ENCODE peak calls at places on chromosomes 4 and X, in nine cellular contexts. One of them, this sample, is unnamed.

GRCh38 chr4:5082381-5082780 is 31.1 kb downstream of the STK32B start:
- DNase-seq in kidney: no peak
- DNase-seq in transverse colon: no peak
- DNase-seq in GM12865: no peak
- DNase-seq in cardiac fibroblast: peak
- DNase-seq in retinal pigment epithelial cell: no peak
- DNase-seq in mammary epithelial cell: peak
- DNase-seq in left ventricle myocardium inferior: no peak
- DNase-seq in breast epithelium: no peak
- DNase-seq in this sample: no peak

GRCh38 chr4:184616633-184617471 is 32.4 kb downstream of the CASP3 start:
- DNase-seq in kidney: no peak
- DNase-seq in transverse colon: peak
- DNase-seq in GM12865: peak
- DNase-seq in cardiac fibroblast: no peak
- DNase-seq in retinal pigment epithelial cell: no peak
- DNase-seq in mammary epithelial cell: no peak
- DNase-seq in left ventricle myocardium inferior: no peak
- DNase-seq in breast epithelium: no peak
- DNase-seq in this sample: no peak

GRCh38 chr4:46274717-46275116 is 115.2 kb downstream of the GABRA2 start:
- DNase-seq in kidney: no peak
- DNase-seq in transverse colon: no peak
- DNase-seq in GM12865: no peak
- DNase-seq in cardiac fibroblast: no peak
- DNase-seq in retinal pigment epithelial cell: no peak
- DNase-seq in mammary epithelial cell: peak
- DNase-seq in left ventricle myocardium inferior: no peak
- DNase-seq in breast epithelium: no peak
- DNase-seq in this sample: no peak

GRCh38 chr4:52371861-52372260 is 287.2 kb downstream of the USP46 start:
- DNase-seq in kidney: no peak
- DNase-seq in transverse colon: no peak
- DNase-seq in GM12865: no peak
- DNase-seq in cardiac fibroblast: no peak
- DNase-seq in retinal pigment epithelial cell: no peak
- DNase-seq in mammary epithelial cell: no peak
- DNase-seq in left ventricle myocardium inferior: no peak
- DNase-seq in breast epithelium: no peak
- DNase-seq in this sample: no peak

GRCh38 chrX:154593201-154593600 is 8.3 kb downstream of the CTAG1A start:
- DNase-seq in kidney: no peak
- DNase-seq in transverse colon: no peak
- DNase-seq in GM12865: no peak
- DNase-seq in cardiac fibroblast: no peak
- DNase-seq in retinal pigment epithelial cell: no peak
- DNase-seq in mammary epithelial cell: no peak
- DNase-seq in left ventricle myocardium inferior: no peak
- DNase-seq in breast epithelium: peak
- DNase-seq in this sample: no peak

GRCh38 chr4:177282284-177282683 is 27.4 kb upstream of the NEIL3 start:
- DNase-seq in kidney: no peak
- DNase-seq in transverse colon: no peak
- DNase-seq in GM12865: no peak
- DNase-seq in cardiac fibroblast: no peak
- DNase-seq in retinal pigment epithelial cell: no peak
- DNase-seq in mammary epithelial cell: no peak
- DNase-seq in left ventricle myocardium inferior: no peak
- DNase-seq in breast epithelium: no peak
- DNase-seq in this sample: no peak

GRCh38 chrX:883588-883987 is 253.0 kb downstream of the SHOX start:
- DNase-seq in kidney: no peak
- DNase-seq in transverse colon: no peak
- DNase-seq in GM12865: no peak
- DNase-seq in cardiac fibroblast: no peak
- DNase-seq in retinal pigment epithelial cell: no peak
- DNase-seq in mammary epithelial cell: no peak
- DNase-seq in left ventricle myocardium inferior: no peak
- DNase-seq in breast epithelium: no peak
- DNase-seq in this sample: no peak

GRCh38 chrX:119755981-119756533 is 2.3 kb upstream of the SOWAHD start:
- DNase-seq in kidney: no peak
- DNase-seq in transverse colon: peak
- DNase-seq in GM12865: peak
- DNase-seq in cardiac fibroblast: no peak
- DNase-seq in retinal pigment epithelial cell: no peak
- DNase-seq in mammary epithelial cell: no peak
- DNase-seq in left ventricle myocardium inferior: no peak
- DNase-seq in breast epithelium: no peak
- DNase-seq in this sample: no peak

GRCh38 chr4:3302164-3302785 is 9.5 kb downstream of the RGS12 start:
- DNase-seq in kidney: peak
- DNase-seq in transverse colon: no peak
- DNase-seq in GM12865: peak
- DNase-seq in cardiac fibroblast: no peak
- DNase-seq in retinal pigment epithelial cell: no peak
- DNase-seq in mammary epithelial cell: no peak
- DNase-seq in left ventricle myocardium inferior: no peak
- DNase-seq in breast epithelium: no peak
- DNase-seq in this sample: no peak

GRCh38 chr4:15656038-15656470 is 897 bp upstream of the FBXL5 start:
- DNase-seq in kidney: no peak
- DNase-seq in transverse colon: no peak
- DNase-seq in GM12865: no peak
- DNase-seq in cardiac fibroblast: no peak
- DNase-seq in retinal pigment epithelial cell: no peak
- DNase-seq in mammary epithelial cell: no peak
- DNase-seq in left ventricle myocardium inferior: no peak
- DNase-seq in breast epithelium: peak
- DNase-seq in this sample: no peak

GRCh38 chr4:15003891-15004700 is 1.8 kb downstream of the CPEB2 start:
- DNase-seq in kidney: peak
- DNase-seq in transverse colon: peak
- DNase-seq in GM12865: peak
- DNase-seq in cardiac fibroblast: no peak
- DNase-seq in retinal pigment epithelial cell: no peak
- DNase-seq in mammary epithelial cell: peak
- DNase-seq in left ventricle myocardium inferior: peak
- DNase-seq in breast epithelium: peak
- DNase-seq in this sample: no peak

GRCh38 chr4:137861682-137862081 is 329.4 kb upstream of the PCDH18 start:
- DNase-seq in kidney: no peak
- DNase-seq in transverse colon: no peak
- DNase-seq in GM12865: no peak
- DNase-seq in cardiac fibroblast: peak
- DNase-seq in retinal pigment epithelial cell: no peak
- DNase-seq in mammary epithelial cell: no peak
- DNase-seq in left ventricle myocardium inferior: no peak
- DNase-seq in breast epithelium: no peak
- DNase-seq in this sample: peak

GRCh38 chrX:154321624-154322023 is 26.0 kb downstream of the TKTL1 start:
- DNase-seq in kidney: no peak
- DNase-seq in transverse colon: peak
- DNase-seq in GM12865: no peak
- DNase-seq in cardiac fibroblast: no peak
- DNase-seq in retinal pigment epithelial cell: no peak
- DNase-seq in mammary epithelial cell: no peak
- DNase-seq in left ventricle myocardium inferior: no peak
- DNase-seq in breast epithelium: no peak
- DNase-seq in this sample: no peak

GRCh38 chr4:110165382-110166285 is 32.8 kb downstream of the ELOVL6 start:
- DNase-seq in kidney: no peak
- DNase-seq in transverse colon: peak
- DNase-seq in GM12865: peak
- DNase-seq in cardiac fibroblast: peak
- DNase-seq in retinal pigment epithelial cell: no peak
- DNase-seq in mammary epithelial cell: peak
- DNase-seq in left ventricle myocardium inferior: no peak
- DNase-seq in breast epithelium: no peak
- DNase-seq in this sample: peak

GRCh38 chr4:124904723-124905390 is 192.3 kb upstream of the ANKRD50 start:
- DNase-seq in kidney: no peak
- DNase-seq in transverse colon: no peak
- DNase-seq in GM12865: no peak
- DNase-seq in cardiac fibroblast: no peak
- DNase-seq in retinal pigment epithelial cell: no peak
- DNase-seq in mammary epithelial cell: no peak
- DNase-seq in left ventricle myocardium inferior: no peak
- DNase-seq in breast epithelium: no peak
- DNase-seq in this sample: no peak

DNA sequence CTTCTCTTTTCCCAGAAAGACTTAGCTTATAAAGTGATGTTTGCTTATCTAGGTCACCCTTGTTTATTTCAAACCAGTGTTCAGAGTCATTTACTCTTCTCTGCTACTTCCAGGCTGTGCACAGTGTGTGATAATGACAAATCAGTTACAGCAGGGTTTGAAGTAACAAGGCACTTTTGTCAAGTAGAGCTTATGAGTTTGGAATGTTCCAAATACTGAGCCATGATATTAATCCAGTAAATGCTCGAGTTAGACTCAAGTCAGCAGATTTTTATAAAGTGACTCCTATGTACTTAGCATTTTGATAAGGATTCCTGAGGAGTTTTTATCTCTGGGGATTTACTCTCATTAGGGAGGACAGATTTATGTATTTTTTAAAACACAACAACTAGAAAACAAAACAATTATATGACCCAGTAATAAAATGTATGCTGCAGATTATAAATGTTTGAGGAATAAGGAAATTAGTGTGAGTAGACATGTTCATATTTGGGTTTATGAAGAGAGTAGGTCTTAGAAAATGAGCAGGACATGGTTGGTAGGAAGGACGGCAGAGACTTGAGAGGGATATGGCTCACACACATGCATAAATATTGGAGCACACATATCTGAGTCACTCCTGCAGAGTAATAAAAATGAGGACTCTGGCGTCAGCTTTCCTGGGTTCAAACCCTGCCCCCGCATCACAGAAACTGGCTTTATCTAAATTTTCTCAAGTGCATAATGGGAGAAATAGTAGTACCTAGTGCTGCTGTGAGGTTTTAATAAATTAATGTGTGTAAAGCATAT is 271.1 kb downstream of the FBXO8 start:
- DNase-seq in kidney: no peak
- DNase-seq in transverse colon: no peak
- DNase-seq in GM12865: no peak
- DNase-seq in cardiac fibroblast: no peak
- DNase-seq in retinal pigment epithelial cell: peak
- DNase-seq in mammary epithelial cell: no peak
- DNase-seq in left ventricle myocardium inferior: no peak
- DNase-seq in breast epithelium: no peak
- DNase-seq in this sample: no peak
- H3K4me3 ChIP-seq in kidney: no peak
- H3K4me3 ChIP-seq in transverse colon: no peak
- H3K4me3 ChIP-seq in GM12865: no peak
- H3K4me3 ChIP-seq in cardiac fibroblast: no peak
- H3K4me3 ChIP-seq in retinal pigment epithelial cell: no peak
- H3K4me3 ChIP-seq in mammary epithelial cell: no peak
- H3K4me3 ChIP-seq in left ventricle myocardium inferior: no peak
- H3K4me3 ChIP-seq in breast epithelium: no peak
- H3K4me3 ChIP-seq in this sample: no peak

DNA sequence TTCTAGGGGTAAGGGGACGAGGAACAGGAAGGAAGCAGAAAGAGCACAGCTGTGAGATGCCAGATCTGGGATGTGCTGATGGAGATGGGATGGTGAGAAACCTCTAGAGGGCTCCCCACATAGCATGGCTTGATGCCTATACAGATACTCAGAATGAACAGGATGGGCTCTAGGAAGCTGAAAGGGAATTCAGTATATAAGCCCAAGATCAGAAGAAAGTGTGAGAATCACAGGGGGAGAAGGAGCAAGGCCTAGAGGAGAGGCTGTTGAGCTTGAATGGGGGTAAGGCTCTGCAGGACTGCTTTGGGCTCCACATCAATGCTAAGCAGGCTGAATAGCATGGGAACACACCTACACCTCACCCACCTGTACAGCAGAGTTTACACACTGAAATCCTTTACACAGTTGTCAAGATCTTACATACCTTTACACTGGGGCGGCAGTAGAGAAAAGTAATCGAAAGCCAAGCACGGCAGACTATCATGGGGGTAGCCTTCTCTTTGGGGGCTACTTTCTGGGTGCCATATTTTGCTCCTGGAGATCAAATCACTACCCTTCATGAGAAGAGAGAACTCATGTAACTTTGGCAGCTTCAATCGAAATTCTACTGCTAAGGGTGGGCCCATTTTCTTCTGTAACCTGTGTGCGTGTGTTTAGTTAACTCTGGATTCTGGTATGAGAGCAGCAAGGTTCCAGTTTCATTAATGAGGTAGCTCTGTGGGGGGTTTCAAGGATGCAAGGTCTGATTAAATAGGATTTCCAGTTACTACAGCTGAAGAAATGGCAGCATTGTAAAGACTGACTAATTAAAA is 30.6 kb downstream of the HOPX start:
- DNase-seq in kidney: no peak
- DNase-seq in transverse colon: no peak
- DNase-seq in GM12865: no peak
- DNase-seq in cardiac fibroblast: no peak
- DNase-seq in retinal pigment epithelial cell: no peak
- DNase-seq in mammary epithelial cell: no peak
- DNase-seq in left ventricle myocardium inferior: no peak
- DNase-seq in breast epithelium: no peak
- DNase-seq in this sample: no peak
- TF ChIP-seq CTCF in kidney: no peak
- TF ChIP-seq CTCF in transverse colon: no peak
- TF ChIP-seq CTCF in GM12865: no peak
- TF ChIP-seq CTCF in cardiac fibroblast: no peak
- TF ChIP-seq CTCF in retinal pigment epithelial cell: peak
- TF ChIP-seq CTCF in mammary epithelial cell: no peak
- TF ChIP-seq CTCF in left ventricle myocardium inferior: no peak
- TF ChIP-seq CTCF in breast epithelium: no peak
- TF ChIP-seq CTCF in this sample: no peak

DNA sequence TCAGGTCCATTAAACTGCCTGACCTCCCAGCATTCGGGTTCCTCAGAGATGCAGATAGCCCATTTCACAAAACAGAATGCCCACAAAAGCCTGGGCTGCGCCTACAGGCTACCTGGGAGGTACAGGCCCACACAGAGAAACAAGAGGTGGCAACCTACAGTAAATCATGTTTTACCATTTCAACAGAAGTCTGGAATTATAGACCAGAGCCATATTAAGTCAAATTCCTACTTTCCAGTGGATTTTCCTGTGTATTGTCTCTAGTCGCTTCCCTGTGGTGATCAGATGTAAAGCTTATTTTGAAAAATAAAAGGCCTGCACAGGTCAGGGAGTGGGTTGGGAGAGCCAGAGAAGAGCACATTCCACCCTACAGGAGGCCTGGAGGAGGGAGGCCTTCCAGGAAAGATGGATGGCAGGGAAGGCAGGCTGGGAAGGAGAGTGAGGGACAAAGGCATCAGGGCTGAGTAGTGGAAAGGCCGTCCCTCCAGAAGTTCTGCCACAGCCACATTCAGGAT is 19.1 kb upstream of the USO1 start:
- DNase-seq in kidney: no peak
- DNase-seq in transverse colon: no peak
- DNase-seq in GM12865: no peak
- DNase-seq in cardiac fibroblast: no peak
- DNase-seq in retinal pigment epithelial cell: no peak
- DNase-seq in mammary epithelial cell: no peak
- DNase-seq in left ventricle myocardium inferior: no peak
- DNase-seq in breast epithelium: no peak
- DNase-seq in this sample: no peak
- H3K4me3 ChIP-seq in kidney: no peak
- H3K4me3 ChIP-seq in transverse colon: no peak
- H3K4me3 ChIP-seq in GM12865: no peak
- H3K4me3 ChIP-seq in cardiac fibroblast: no peak
- H3K4me3 ChIP-seq in retinal pigment epithelial cell: no peak
- H3K4me3 ChIP-seq in mammary epithelial cell: no peak
- H3K4me3 ChIP-seq in left ventricle myocardium inferior: no peak
- H3K4me3 ChIP-seq in breast epithelium: no peak
- H3K4me3 ChIP-seq in this sample: no peak

GRCh38 chr4:82284475-82284857 is 89.3 kb downstream of the HNRNPD start:
- DNase-seq in kidney: no peak
- DNase-seq in transverse colon: no peak
- DNase-seq in GM12865: no peak
- DNase-seq in cardiac fibroblast: no peak
- DNase-seq in retinal pigment epithelial cell: peak
- DNase-seq in mammary epithelial cell: no peak
- DNase-seq in left ventricle myocardium inferior: no peak
- DNase-seq in breast epithelium: no peak
- DNase-seq in this sample: no peak
- TF ChIP-seq CTCF in kidney: no peak
- TF ChIP-seq CTCF in transverse colon: no peak
- TF ChIP-seq CTCF in GM12865: no peak
- TF ChIP-seq CTCF in cardiac fibroblast: no peak
- TF ChIP-seq CTCF in retinal pigment epithelial cell: no peak
- TF ChIP-seq CTCF in mammary epithelial cell: no peak
- TF ChIP-seq CTCF in left ventricle myocardium inferior: no peak
- TF ChIP-seq CTCF in breast epithelium: peak
- TF ChIP-seq CTCF in this sample: no peak

This sample was measured in HFF-Myc.